ENCODE peak calls at places on chromosomes 12 and 14, in eight cellular contexts. Z is progenitor cell of endocrine pancreas; B is ecto neural progenitor cell; A is aorta; P is activated naive CD8-positive, alpha-beta T cell treated with anti-CD3 and anti-CD28 coated beads, Interleukin-2, amount 50 U/mL, for 24 hours; K is T1000; V is Right ventricle myocardium superior; F is foreskin fibroblast. O is an unnamed sample.

GRCh38 chr14:75252254-75252837 is 26.3 kb upstream of the FOS start:
- DNase-seq in Z (no peak), B (no peak), A (no peak), P (no peak), K (no peak), V (no peak), F (no peak), O (no peak)

GRCh38 chr12:51970904-51971646 is 19.6 kb downstream of the ACVR1B start:
- DNase-seq in Z (peak; percentile 17), B (peak; percentile 71), A (no peak), P (peak; percentile 40), K (peak; percentile 71), V (no peak), F (no peak), O (no peak)

GRCh38 chr14:99447739-99448138 is 32.9 kb downstream of the SETD3 start:
- DNase-seq in Z (no peak), B (no peak), A (no peak), P (no peak), K (no peak), V (no peak), F (no peak), O (no peak)

GRCh38 chr14:90777358-90777757 is 38.9 kb downstream of the TTC7B start:
- DNase-seq in Z (no peak), B (no peak), A (no peak), P (no peak), K (no peak), V (no peak), F (no peak), O (no peak)

GRCh38 chr14:99879401-99880295 is 86.4 kb downstream of the EML1 start:
- DNase-seq in Z (no peak), B (no peak), A (no peak), P (no peak), K (no peak), V (no peak), F (peak; percentile 84), O (no peak)

GRCh38 chr14:102058146-102058545 is 28.7 kb downstream of the HSP90AA1 start:
- DNase-seq in Z (no peak), B (no peak), A (no peak), P (no peak), K (no peak), V (no peak), F (no peak), O (no peak)

GRCh38 chr12:108606492-108606891 is 8.6 kb upstream of the TMEM119 start:
- DNase-seq in Z (no peak), B (no peak), A (no peak), P (no peak), K (no peak), V (no peak), F (peak; percentile 62), O (no peak)

GRCh38 chr12:94779520-94779919 is 129.2 kb upstream of the TMCC3 start:
- DNase-seq in Z (no peak), B (no peak), A (no peak), P (no peak), K (no peak), V (no peak), F (peak; percentile 24), O (no peak)

GRCh38 chr12:95838125-95838524 is 20.6 kb upstream of the SNRPF start:
- DNase-seq in Z (no peak), B (no peak), A (no peak), P (no peak), K (peak; percentile 40), V (no peak), F (peak; percentile 98), O (no peak)

GRCh38 chr12:120902846-120903381 is 1.2 kb downstream of the SPPL3 start:
- DNase-seq in Z (no peak), B (no peak), A (no peak), P (no peak), K (no peak), V (no peak), F (peak; percentile 10), O (no peak)

GRCh38 chr14:53696217-53696965 is 260.2 kb downstream of the BMP4 start:
- DNase-seq in Z (no peak), B (no peak), A (no peak), P (no peak), K (no peak), V (no peak), F (peak; percentile 14), O (no peak)

GRCh38 chr12:19095869-19096480 is 33.6 kb upstream of the PLEKHA5 start:
- DNase-seq in Z (no peak), B (no peak), A (no peak), P (no peak), K (no peak), V (no peak), F (peak; percentile 71), O (no peak)

GRCh38 chr12:89179983-89180382 is 172.3 kb downstream of the DUSP6 start:
- DNase-seq in Z (no peak), B (no peak), A (no peak), P (no peak), K (no peak), V (no peak), F (peak; percentile 99), O (peak; percentile 69)

GRCh38 chr12:93029091-93029490 is 100.0 kb upstream of the EEA1 start:
- DNase-seq in Z (no peak), B (no peak), A (no peak), P (no peak), K (no peak), V (peak; percentile 40), F (no peak), O (no peak)

GRCh38 chr12:70920251-70920851 is at the start of gene PTPRR:
- DNase-seq in Z (no peak), B (peak; percentile 83), A (peak; percentile 38), P (no peak), K (no peak), V (no peak), F (peak; percentile 31), O (no peak)

GRCh38 chr14:59632381-59632780 is 55.8 kb upstream of the CCDC175 start:
- DNase-seq in Z (no peak), B (peak; percentile 58), A (no peak), P (peak; percentile 23), K (no peak), V (no peak), F (peak; percentile 48), O (no peak)

GRCh38 chr14:90400904-90401561 is 4.2 kb downstream of the CALM1 start:
- DNase-seq in Z (no peak), B (no peak), A (no peak), P (no peak), K (no peak), V (no peak), F (no peak), O (no peak)

GRCh38 chr14:20802341-20803084 is at the start of gene RNASE1:
- DNase-seq in Z (no peak), B (no peak), A (no peak), P (no peak), K (no peak), V (peak; percentile 67), F (no peak), O (no peak)

GRCh38 chr12:57237952-57238853 is 8.7 kb downstream of the SHMT2 start:
- DNase-seq in Z (no peak), B (peak; percentile 82), A (no peak), P (no peak), K (no peak), V (peak; percentile 52), F (peak; percentile 66), O (no peak)

GRCh38 chr12:95358111-95359083 is 115.6 kb upstream of the METAP2 start:
- DNase-seq in Z (no peak), B (no peak), A (no peak), P (no peak), K (no peak), V (no peak), F (peak; percentile 57), O (no peak)

GRCh38 chr14:80872645-80873044 is 68.9 kb downstream of the CEP128 start:
- DNase-seq in Z (no peak), B (no peak), A (no peak), P (no peak), K (no peak), V (no peak), F (no peak), O (no peak)

GRCh38 chr12:19220861-19221466 is 91.4 kb downstream of the PLEKHA5 start:
- DNase-seq in Z (no peak), B (no peak), A (no peak), P (no peak), K (no peak), V (no peak), F (peak; percentile 77), O (no peak)

GRCh38 chr12:31245822-31246469 is 80.0 kb downstream of the SINHCAF start:
- DNase-seq in Z (no peak), B (peak; percentile 69), A (no peak), P (no peak), K (no peak), V (no peak), F (no peak), O (no peak)

GRCh38 chr12:39341179-39341578 is 101.7 kb downstream of the KIF21A start:
- DNase-seq in Z (no peak), B (no peak), A (no peak), P (no peak), K (no peak), V (no peak), F (no peak), O (no peak)

GRCh38 chr12:104219908-104220404 is 4.4 kb downstream of the TXNRD1 start:
- DNase-seq in Z (no peak), B (peak; percentile 12), A (no peak), P (peak; percentile 59), K (peak; percentile 49), V (no peak), F (peak; percentile 81), O (peak; percentile 94)

GRCh38 chr12:3904999-3905398 is 31.8 kb upstream of the PARP11 start:
- DNase-seq in Z (no peak), B (no peak), A (no peak), P (no peak), K (no peak), V (no peak), F (no peak), O (no peak)

GRCh38 chr14:51562816-51563215 is 88.9 kb upstream of the FRMD6 start:
- DNase-seq in Z (no peak), B (no peak), A (no peak), P (no peak), K (peak; percentile 10), V (no peak), F (peak; percentile 63), O (no peak)

GRCh38 chr12:53795927-53796326 is 44.1 kb upstream of the CISTR start:
- DNase-seq in Z (no peak), B (peak; percentile 60), A (no peak), P (no peak), K (no peak), V (no peak), F (no peak), O (no peak)

GRCh38 chr12:101862245-101862644 is 15.1 kb upstream of the DRAM1 start:
- DNase-seq in Z (no peak), B (no peak), A (no peak), P (no peak), K (no peak), V (no peak), F (no peak), O (no peak)

O was measured in SW 1271.